ENCODE peak calls at places on chromosomes 3 and 15, in six cellular contexts. C is MM.1S, G is GM06990, Y is brain microvascular endothelial cell, O is esophagus squamous epithelium, X is astrocyte. M is an unnamed sample.

GRCh38 chr3:112633191-112633590 is 7.8 kb downstream of the CCDC80 start:
- DNase-seq in X (no peak), O (no peak), C (no peak), Y (no peak), G (no peak), M (no peak)

GRCh38 chr3:56885879-56886647 is 84.3 kb upstream of the ARHGEF3 start:
- DNase-seq in Y (no peak), X (no peak), G (no peak), O (no peak), C (no peak), M (no peak)

GRCh38 chr3:181851063-181851462 is 139.3 kb downstream of the SOX2 start:
- DNase-seq in Y (no peak), O (no peak), C (no peak), X (no peak), G (no peak), M (peak)

GRCh38 chr3:42033741-42034140 is 57.4 kb upstream of the TRAK1 start:
- DNase-seq in O (no peak), C (no peak), Y (no peak), G (no peak), X (peak), M (no peak)

GRCh38 chr3:126413693-126414080 is 19.0 kb downstream of the CFAP100 start:
- DNase-seq in O (no peak), C (no peak), Y (no peak), G (no peak), X (no peak), M (no peak)

GRCh38 chr3:55490194-55490913 is 3.2 kb upstream of the WNT5A start:
- DNase-seq in G (no peak), Y (no peak), O (no peak), X (no peak), C (peak), M (peak)

GRCh38 chr15:57306944-57307411 is 69.3 kb upstream of the CGNL1 start:
- DNase-seq in G (no peak), O (no peak), Y (no peak), X (no peak), C (no peak), M (no peak)

GRCh38 chr3:142586803-142587406 is 8.4 kb upstream of the ATR start:
- DNase-seq in Y (peak), G (no peak), X (peak), O (no peak), C (peak), M (peak)

GRCh38 chr15:44682211-44682610 is 18.7 kb upstream of the SPG11 start:
- DNase-seq in X (no peak), Y (no peak), C (no peak), G (no peak), O (no peak), M (no peak)

GRCh38 chr3:65945480-65945879 is 93.2 kb downstream of the MAGI1 start:
- DNase-seq in Y (no peak), O (no peak), G (peak), C (no peak), X (peak), M (no peak)

GRCh38 chr15:40506964-40507571 is 36.3 kb downstream of the CHST14 start:
- DNase-seq in O (no peak), Y (peak), X (peak), C (peak), G (peak), M (peak)

GRCh38 chr3:156548041-156548687 is 6.8 kb downstream of the SSR3 start:
- DNase-seq in G (no peak), C (no peak), O (no peak), Y (no peak), X (no peak), M (no peak)

GRCh38 chr3:115245437-115245836 is 98.3 kb upstream of the ZBTB20 start:
- DNase-seq in O (no peak), Y (peak), G (no peak), X (peak), C (no peak), M (peak)

GRCh38 chr3:73503781-73504180 is 121.0 kb downstream of the PDZRN3 start:
- DNase-seq in O (no peak), G (peak), C (peak), X (no peak), Y (no peak), M (no peak)

GRCh38 chr3:171854649-171855305 is 11.6 kb downstream of the TMEM212 start:
- DNase-seq in G (no peak), X (no peak), O (no peak), C (no peak), Y (no peak), M (no peak)

GRCh38 chr3:134339331-134339730 is 34.9 kb downstream of the AMOTL2 start:
- DNase-seq in O (no peak), C (no peak), Y (no peak), G (no peak), X (no peak), M (no peak)
- H3K4me3 ChIP-seq in O (no peak), C (no peak), Y (no peak), G (no peak), X (no peak), M (no peak)

DNA sequence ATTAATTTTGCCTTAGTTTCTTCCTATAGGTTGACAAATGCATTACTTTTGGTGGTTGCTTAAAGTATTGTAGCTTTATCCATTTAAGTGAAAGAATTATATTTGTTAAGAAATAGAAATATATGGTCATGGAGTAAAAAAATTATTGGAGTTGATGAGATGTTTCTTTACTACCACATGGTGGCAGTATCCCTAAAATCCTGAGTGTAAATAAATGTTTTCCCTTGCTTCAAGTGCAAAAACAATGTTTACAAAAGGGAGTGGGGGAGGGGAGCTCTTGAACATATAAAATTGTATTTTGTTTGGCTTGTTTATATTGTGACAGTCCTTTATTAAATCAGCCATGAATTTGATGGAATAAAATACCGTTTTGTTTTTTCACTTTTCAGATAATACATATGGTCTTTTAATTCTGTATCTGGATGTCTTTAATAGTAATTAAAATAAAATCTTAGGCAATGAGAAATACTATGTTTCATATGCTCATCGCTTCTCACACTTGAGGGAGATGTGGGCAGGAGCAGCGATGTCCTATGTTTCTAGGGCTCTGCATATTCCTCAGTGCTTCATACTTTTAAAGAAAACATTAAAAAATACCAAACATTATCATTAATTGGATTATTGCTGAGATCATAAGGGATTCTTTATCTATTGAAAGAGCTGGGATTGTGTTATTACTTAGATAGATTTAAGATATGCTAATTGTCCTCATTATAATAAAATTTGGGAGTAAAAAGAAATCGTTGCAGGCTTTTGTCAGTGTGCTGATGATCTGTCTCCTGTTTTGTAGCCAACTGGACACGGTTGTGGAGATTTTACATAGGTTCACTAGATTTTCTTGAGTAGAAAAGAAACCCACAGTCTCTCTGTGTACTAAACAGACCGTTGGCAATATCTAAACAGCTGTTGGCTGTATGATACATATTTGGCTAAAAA is 349.7 kb downstream of the TUSC7 start:
- DNase-seq in Y (no peak), C (peak), O (no peak), G (no peak), X (peak), M (peak)
- TF ChIP-seq CTCF in Y (peak), C (peak), O (peak), G (peak), X (peak), M (peak)

GRCh38 chr3:23607184-23607847 is 198.4 kb upstream of the UBE2E1 start:
- DNase-seq in Y (no peak), G (no peak), X (no peak), C (no peak), O (no peak), M (no peak)

GRCh38 chr3:23608650-23609049 is 197.1 kb upstream of the UBE2E1 start:
- DNase-seq in C (no peak), O (no peak), X (no peak), G (no peak), Y (no peak), M (no peak)

GRCh38 chr3:23611737-23612295 is 193.9 kb upstream of the UBE2E1 start:
- DNase-seq in Y (peak), C (no peak), O (no peak), G (no peak), X (peak), M (peak)

GRCh38 chr3:23615068-23615467 is 190.7 kb upstream of the UBE2E1 start:
- DNase-seq in Y (no peak), C (no peak), G (no peak), X (no peak), O (no peak), M (no peak)

GRCh38 chr3:23612296-23612891 is 193.4 kb upstream of the UBE2E1 start:
- DNase-seq in X (peak), C (no peak), G (no peak), O (no peak), Y (peak), M (peak)
- H3K4me3 ChIP-seq in X (no peak), C (no peak), G (no peak), O (no peak), Y (no peak), M (no peak)

GRCh38 chr3:128572013-128572412 is 78.6 kb downstream of the RPN1 start:
- DNase-seq in Y (no peak), O (no peak), C (no peak), X (no peak), G (no peak), M (no peak)

GRCh38 chr3:128567141-128567540 is 74.1 kb upstream of the GATA2 start:
- DNase-seq in G (no peak), Y (no peak), O (no peak), X (no peak), C (no peak), M (no peak)

GRCh38 chr3:128568602-128569490 is 75.8 kb upstream of the GATA2 start:
- DNase-seq in C (no peak), Y (no peak), X (no peak), G (no peak), O (no peak), M (no peak)

GRCh38 chr3:128569756-128570155 is 76.8 kb upstream of the GATA2 start:
- DNase-seq in O (no peak), Y (no peak), G (no peak), C (no peak), X (no peak), M (no peak)

GRCh38 chr3:128567705-128568356 is 74.8 kb upstream of the GATA2 start:
- DNase-seq in C (no peak), Y (no peak), G (no peak), X (no peak), O (no peak), M (no peak)
- TF ChIP-seq CTCF in C (no peak), Y (peak), G (no peak), X (no peak), O (no peak), M (peak)

GRCh38 chr15:23647001-23647295 is 719 bp downstream of the MAGEL2 start:
- DNase-seq in G (no peak), X (no peak), O (no peak), Y (no peak), C (no peak), M (no peak)
- H3K4me3 ChIP-seq in G (no peak), X (peak), O (no peak), Y (no peak), C (no peak), M (no peak)

M was measured in epithelial cell of esophagus.